ENCODE peak calls at places on chromosomes 6 and 20, in nine cellular contexts. D is astrocyte of the spinal cord, X is mucosa of descending colon, N is right lobe of liver, Z is heart right ventricle, B is adipocyte, G is heart left ventricle, T is fibroblast of mammary gland, S is A549. A is an unnamed sample.

GRCh38 chr6:34546551-34547321 is 9.4 kb downstream of the SPDEF start:
- DNase-seq in D (no peak), X (peak; percentile 81), N (peak; percentile 40), Z (peak; percentile 66), B (no peak), G (peak; percentile 76), T (no peak), S (peak; percentile 73), A (no peak)

GRCh38 chr20:19802099-19802491 is 44.0 kb downstream of the RIN2 start:
- DNase-seq in D (no peak), X (no peak), N (no peak), Z (no peak), B (no peak), G (no peak), T (no peak), S (no peak), A (no peak)

GRCh38 chr6:44004625-44005506 is 122.4 kb downstream of the MRPL14 start:
- DNase-seq in D (no peak), X (no peak), N (no peak), Z (no peak), B (no peak), G (peak; percentile 62), T (no peak), S (peak; percentile 39), A (peak; percentile 67)

GRCh38 chr6:83096791-83097190 is 29.3 kb downstream of the DOP1A start:
- DNase-seq in D (peak; percentile 25), X (no peak), N (no peak), Z (no peak), B (peak; percentile 29), G (no peak), T (no peak), S (no peak), A (no peak)

GRCh38 chr6:166545156-166545555 is 41.3 kb downstream of the RAMACL start:
- DNase-seq in D (no peak), X (no peak), N (no peak), Z (no peak), B (no peak), G (no peak), T (no peak), S (no peak), A (no peak)

GRCh38 chr6:130520235-130520634 is 154.4 kb downstream of the TMEM200A start:
- DNase-seq in D (no peak), X (no peak), N (no peak), Z (no peak), B (no peak), G (no peak), T (peak; percentile 68), S (no peak), A (no peak)

GRCh38 chr6:14824060-14824834 is 421.6 kb upstream of the JARID2 start:
- DNase-seq in D (no peak), X (no peak), N (no peak), Z (no peak), B (no peak), G (no peak), T (no peak), S (no peak), A (no peak)

GRCh38 chr6:149405823-149406765 is 6.0 kb downstream of the SUMO4 start:
- DNase-seq in D (peak; percentile 18), X (peak; percentile 19), N (no peak), Z (no peak), B (peak; percentile 68), G (no peak), T (peak; percentile 60), S (no peak), A (peak; percentile 79)

GRCh38 chr20:2178328-2179232 is 77.0 kb downstream of the STK35 start:
- DNase-seq in D (no peak), X (no peak), N (no peak), Z (no peak), B (no peak), G (no peak), T (no peak), S (no peak), A (no peak)

GRCh38 chr20:37630161-37630560 is 63.7 kb upstream of the CTNNBL1 start:
- DNase-seq in D (no peak), X (no peak), N (no peak), Z (peak; percentile 12), B (no peak), G (no peak), T (no peak), S (no peak), A (no peak)

GRCh38 chr6:131931063-131931745 is 20.0 kb downstream of the CCN2 start:
- DNase-seq in D (no peak), X (no peak), N (no peak), Z (no peak), B (peak; percentile 39), G (no peak), T (no peak), S (no peak), A (no peak)

GRCh38 chr20:33909331-33909921 is 84.3 kb upstream of the RALY start:
- DNase-seq in D (peak; percentile 85), X (no peak), N (no peak), Z (no peak), B (peak; percentile 95), G (no peak), T (peak; percentile 57), S (peak; percentile 61), A (peak; percentile 67)

GRCh38 chr6:135182993-135183531 is 2.0 kb downstream of the MYB start:
- DNase-seq in D (no peak), X (peak; percentile 89), N (peak; percentile 67), Z (no peak), B (peak; percentile 5), G (no peak), T (no peak), S (no peak), A (peak; percentile 88)

GRCh38 chr20:63809856-63810255 is 21.2 kb downstream of the ZBTB46 start:
- DNase-seq in D (no peak), X (no peak), N (no peak), Z (no peak), B (no peak), G (no peak), T (no peak), S (no peak), A (no peak)

DNA sequence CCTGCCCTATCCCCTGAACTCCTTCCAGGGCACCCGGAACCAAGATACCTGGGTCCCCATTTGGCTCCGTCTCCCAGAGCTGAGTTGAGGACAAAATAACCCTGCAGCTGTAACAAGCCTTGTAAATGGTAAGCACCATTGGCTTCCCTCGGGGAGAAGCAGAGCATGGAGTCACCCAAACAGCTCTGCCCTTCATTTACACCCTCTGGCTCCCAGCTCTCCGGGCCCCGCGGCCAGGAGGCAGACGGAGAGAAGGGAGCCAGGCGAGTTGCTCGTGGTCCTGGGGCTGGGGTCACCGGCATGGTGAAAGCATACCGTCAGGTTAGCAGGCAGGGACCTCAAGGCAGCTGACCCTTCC is 2.1 kb downstream of the TFEB start:
- DNase-seq in D (no peak), X (no peak), N (no peak), Z (no peak), B (no peak), G (no peak), T (no peak), S (no peak), A (peak; percentile 38)
- H3K4me3 ChIP-seq in D (peak overlapping the region; percentile 67), X (no peak overlapping the region), N (peak overlapping the region; percentile 79), Z (peak overlapping the region; percentile 91), B (peak overlapping the region; percentile 82), G (peak overlapping the region; percentile 75), T (peak overlapping the region; percentile 62), S (peak overlapping the region; percentile 90), A (no peak overlapping the region)

GRCh38 chr6:31170987-31171671 is 647 bp upstream of the POU5F1 start:
- DNase-seq in D (no peak), X (no peak), N (no peak), Z (no peak), B (no peak), G (no peak), T (no peak), S (no peak), A (no peak)
- H3K4me3 ChIP-seq in D (no peak overlapping the region), X (no peak overlapping the region), N (no peak overlapping the region), Z (no peak overlapping the region), B (no peak overlapping the region), G (no peak overlapping the region), T (no peak overlapping the region), S (no peak overlapping the region), A (no peak overlapping the region)

DNA sequence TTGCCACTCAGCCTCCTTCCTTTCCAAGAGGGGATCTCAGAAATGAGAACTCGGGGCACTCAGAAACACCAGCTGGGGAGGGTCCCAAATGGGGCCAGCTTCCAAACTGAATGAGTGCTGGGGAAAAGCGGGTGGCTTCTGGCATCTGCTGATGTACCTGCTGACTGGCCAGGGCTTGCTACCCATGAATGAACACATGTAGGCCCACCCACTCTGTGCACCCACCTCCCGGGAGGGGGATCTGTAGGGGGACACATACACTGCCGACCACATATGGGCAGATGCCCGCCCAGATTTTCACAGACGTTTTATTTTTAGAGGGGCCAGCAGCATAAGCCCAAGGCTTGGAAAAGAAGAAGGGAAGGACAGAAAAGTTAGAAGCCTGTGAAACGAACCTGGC is 231.9 kb upstream of the RNF24 start:
- DNase-seq in D (no peak), X (no peak), N (no peak), Z (no peak), B (no peak), G (no peak), T (no peak), S (no peak), A (no peak)
- H3K4me3 ChIP-seq in D (no peak overlapping the region), X (no peak overlapping the region), N (no peak overlapping the region), Z (no peak overlapping the region), B (no peak overlapping the region), G (no peak overlapping the region), T (no peak overlapping the region), S (no peak overlapping the region), A (no peak overlapping the region)

DNA sequence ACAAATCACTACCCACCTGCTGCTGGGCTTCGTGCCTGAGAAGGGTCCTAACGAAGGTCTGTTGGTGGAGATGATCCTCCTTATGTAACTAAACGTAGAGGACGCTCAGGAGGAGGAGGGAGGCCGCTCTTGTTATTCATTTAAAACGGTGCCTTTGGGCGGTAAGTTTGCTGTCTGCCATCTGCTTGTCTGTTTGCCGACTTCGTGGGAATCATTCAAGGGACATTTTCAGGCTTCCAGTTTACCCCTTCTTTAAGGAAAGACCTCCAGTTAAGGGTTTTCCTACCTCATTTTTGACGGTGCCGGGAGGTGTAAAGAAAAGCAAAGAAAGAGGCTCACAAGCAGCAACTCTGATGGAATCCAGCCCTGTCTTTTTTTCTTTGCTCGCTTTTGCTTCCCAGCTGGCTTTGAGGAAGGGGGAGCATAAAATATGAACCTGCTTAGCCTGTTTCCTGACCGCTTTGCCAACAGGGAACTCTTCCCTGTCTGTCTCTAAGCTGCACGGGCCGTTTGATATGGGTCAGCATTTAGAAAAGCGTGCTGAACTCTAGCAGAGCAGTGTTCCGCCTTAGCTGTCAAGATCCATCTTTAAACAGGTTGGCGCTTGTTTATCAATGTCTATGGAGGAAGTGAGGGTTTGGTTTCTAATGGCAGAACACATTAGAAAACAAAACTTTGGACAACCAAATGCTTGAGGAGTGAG is 13.8 kb downstream of the SYTL3 start:
- DNase-seq in D (no peak), X (peak; percentile 53), N (no peak), Z (no peak), B (no peak), G (no peak), T (no peak), S (no peak), A (no peak)
- H3K4me3 ChIP-seq in D (peak overlapping the region; percentile 2), X (no peak overlapping the region), N (no peak overlapping the region), Z (peak overlapping the region; percentile 20), B (peak overlapping the region; percentile 57), G (peak overlapping the region; percentile 33), T (no peak overlapping the region), S (no peak overlapping the region), A (no peak overlapping the region)